ENCODE peak calls at places on chromosomes 11 and 22, in five cellular contexts. M is right cardiac atrium, Z is lower lobe of right lung, K is uterus, B is lung. P is an unnamed sample. For H3K4me1, the result is how much of the 10 kb centered on the place peaks cover.

GRCh38 chr22:34798605-34799004 is 267.4 kb upstream of the ISX start:
- DNase-seq in M (no peak), B (no peak), K (no peak), Z (no peak), P (no peak)

GRCh38 chr11:973237-973636 is 47.6 kb downstream of the AP2A2 start:
- DNase-seq in B (no peak), M (no peak), K (no peak), Z (no peak), P (no peak)

GRCh38 chr11:74069146-74070046 is 60.5 kb upstream of the UCP3 start:
- DNase-seq in B (peak), M (no peak), K (no peak), Z (no peak), P (no peak)

GRCh38 chr11:32852142-32852541 is 22.4 kb downstream of the PRRG4 start:
- DNase-seq in Z (no peak), K (no peak), M (no peak), B (peak), P (peak)

GRCh38 chr22:47517062-47517461 is 754.6 kb downstream of the TBC1D22A start:
- DNase-seq in Z (no peak), M (no peak), K (no peak), B (no peak), P (no peak)

GRCh38 chr11:128653828-128654231 is 40.0 kb upstream of the FLI1 start:
- DNase-seq in B (peak), M (peak), K (no peak), Z (peak), P (no peak)

GRCh38 chr11:14898286-14899086 is 6.5 kb upstream of the CYP2R1 start:
- DNase-seq in K (no peak), Z (no peak), M (no peak), B (no peak), P (no peak)

GRCh38 chr11:47376543-47377371 is 1.6 kb downstream of the SPI1 start:
- DNase-seq in Z (peak), M (peak), B (peak), K (no peak), P (no peak)

GRCh38 chr11:17543041-17543440 is 1.2 kb downstream of the USH1C start:
- DNase-seq in B (no peak), K (no peak), Z (no peak), M (no peak), P (no peak)

GRCh38 chr11:38543311-38543710 is 1945.3 kb upstream of the RAG2 start:
- DNase-seq in B (no peak), Z (no peak), M (no peak), K (no peak), P (no peak)

GRCh38 chr11:68841718-68842426 is at the start of gene CPT1A:
- DNase-seq in M (peak), K (peak), B (peak), Z (peak), P (no peak)

GRCh38 chr11:128297805-128298204 is 289.6 kb downstream of the ETS1 start:
- DNase-seq in M (no peak), B (no peak), Z (no peak), K (no peak), P (no peak)

GRCh38 chr11:131916633-131917032 is 546.2 kb downstream of the NTM start:
- DNase-seq in M (no peak), Z (no peak), K (no peak), B (no peak), P (no peak)

GRCh38 chr11:132621976-132622375 is 910.3 kb downstream of the OPCML start:
- DNase-seq in Z (no peak), B (no peak), M (no peak), K (no peak), P (no peak)

GRCh38 chr22:40620464-40621046 is 16.0 kb downstream of the MRTFA start:
- DNase-seq in M (no peak), B (no peak), K (no peak), Z (no peak), P (no peak)

GRCh38 chr11:86990520-86990919 is 35.3 kb upstream of the FZD4 start:
- DNase-seq in M (no peak), B (no peak), K (no peak), Z (no peak), P (no peak)

GRCh38 chr11:119087747-119088241 is 3.1 kb downstream of the HMBS start:
- DNase-seq in B (no peak), Z (no peak), M (no peak), K (no peak), P (no peak)

GRCh38 chr11:6604081-6604626 is 580 bp downstream of the ILK start:
- DNase-seq in Z (no peak), K (no peak), B (peak), M (no peak), P (peak)

GRCh38 chr11:18145025-18145424 is 12.7 kb downstream of the MRGPRX3 start:
- DNase-seq in B (no peak), K (no peak), M (no peak), Z (no peak), P (no peak)

GRCh38 chr22:27317156-27317555 is 484.4 kb downstream of the MN1 start:
- DNase-seq in Z (no peak), B (no peak), K (no peak), M (no peak), P (no peak)

GRCh38 chr11:108826136-108826535 is 161.3 kb downstream of the DDX10 start:
- DNase-seq in Z (no peak), B (no peak), M (no peak), K (no peak), P (no peak)

GRCh38 chr11:119560291-119560690 is 137.3 kb upstream of the THY1 start:
- DNase-seq in K (no peak), M (no peak), Z (no peak), B (no peak), P (no peak)

GRCh38 chr22:21571679-21572078 is 4.2 kb downstream of the UBE2L3 start:
- DNase-seq in Z (no peak), B (no peak), K (no peak), M (no peak), P (no peak)

GRCh38 chr11:72824811-72825505 is 10.7 kb downstream of the ATG16L2 start:
- DNase-seq in K (no peak), M (no peak), Z (no peak), B (no peak), P (no peak)

GRCh38 chr11:107562647-107563208 is 2.8 kb downstream of the ALKBH8 start:
- DNase-seq in K (no peak), Z (no peak), B (no peak), M (no peak), P (no peak)

GRCh38 chr22:41508770-41509170 is 35.5 kb downstream of the POLR3H start:
- DNase-seq in B (no peak), Z (no peak), K (no peak), M (no peak), P (no peak)

GRCh38 chr11:78370406-78371172 is 47.0 kb downstream of the GAB2 start:
- DNase-seq in K (no peak), Z (no peak), B (peak), M (peak), P (no peak)

GRCh38 chr22:50316114-50317065 is 8.9 kb upstream of the PLXNB2 start:
- DNase-seq in M (no peak), Z (no peak), B (no peak), K (no peak), P (no peak)

GRCh38 chr11:12973529-12974181 is 35.5 kb upstream of the RASSF10 start:
- DNase-seq in M (no peak), Z (no peak), K (no peak), B (no peak), P (no peak)

GRCh38 chr22:49826603-49827306 is 918 bp downstream of the BRD1 start:
- DNase-seq in Z (peak), K (peak), M (peak), B (no peak), P (no peak)

GRCh38 chr11:2533642-2534115 is 88.9 kb downstream of the KCNQ1 start:
- DNase-seq in B (peak), K (peak), Z (peak), M (peak), P (no peak)

GRCh38 chr22:47173535-47174021 is 411.1 kb downstream of the TBC1D22A start:
- DNase-seq in M (no peak), Z (no peak), B (no peak), K (peak), P (no peak)

GRCh38 chr22:46025973-46026906 is 49.3 kb upstream of the WNT7B start:
- DNase-seq in K (peak), Z (peak), M (no peak), B (no peak), P (no peak)

GRCh38 chr22:46023558-46023981 is 46.6 kb upstream of the WNT7B start:
- DNase-seq in B (no peak), Z (peak), K (peak), M (no peak), P (no peak)

GRCh38 chr11:9462172-9462799 is 1.5 kb downstream of the ZNF143 start:
- DNase-seq in B (no peak), M (no peak), K (no peak), Z (no peak), P (no peak)

GRCh38 chr11:61429346-61429690 is 457 bp downstream of the CPSF7 start:
- DNase-seq in B (no peak), Z (no peak), M (peak), K (peak), P (no peak)

GRCh38 chr11:71489311-71490043 is 36.5 kb downstream of the NADSYN1 start:
- DNase-seq in M (no peak), B (no peak), Z (no peak), K (no peak), P (no peak)

GRCh38 chr11:78773503-78773902 is 198.8 kb upstream of the NARS2 start:
- DNase-seq in Z (no peak), M (no peak), B (no peak), K (no peak), P (no peak)

GRCh38 chr11:19829109-19829790 is 116.6 kb downstream of the NAV2 start:
- DNase-seq in Z (no peak), K (no peak), B (peak), M (no peak), P (no peak)

GRCh38 chr22:49290711-49291110 is 537.0 kb downstream of the BRD1 start:
- DNase-seq in Z (no peak), K (no peak), M (no peak), B (no peak), P (no peak)

DNA sequence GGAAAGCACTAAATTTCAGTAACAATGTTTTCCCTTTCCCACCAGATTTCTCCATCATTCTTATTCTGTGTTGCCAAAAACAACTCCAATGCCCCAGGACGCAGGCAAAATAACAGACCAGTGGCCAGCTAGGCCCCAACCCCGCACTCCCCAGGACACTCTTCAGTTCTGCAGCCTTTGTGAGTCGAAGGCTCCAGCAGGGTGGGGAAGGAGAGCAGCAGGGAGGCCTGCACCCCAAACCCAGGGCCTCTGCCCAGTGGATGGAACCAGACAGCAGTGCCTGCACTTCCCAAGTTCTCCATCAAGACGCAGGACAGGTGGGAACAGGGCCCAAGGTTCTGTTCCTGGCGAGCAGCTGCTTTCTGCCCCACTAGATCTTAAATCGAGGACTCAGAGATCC is 34.4 kb downstream of the PPP2R1B start:
- DNase-seq in K (no peak), Z (no peak), B (no peak), M (no peak), P (no peak)
- H3K4me1 ChIP-seq in K (under half), Z (half or more), B (under half), M (half or more), P (half or more)

GRCh38 chr22:39236321-39237275 is 8.2 kb downstream of the PDGFB start:
- DNase-seq in Z (peak), B (peak), K (no peak), M (peak), P (no peak)

GRCh38 chr22:39238966-39239510 is 5.7 kb downstream of the PDGFB start:
- DNase-seq in Z (no peak), B (no peak), K (no peak), M (no peak), P (no peak)

GRCh38 chr22:39238124-39238466 is 6.7 kb downstream of the PDGFB start:
- DNase-seq in Z (no peak), K (no peak), B (no peak), M (no peak), P (no peak)

GRCh38 chr22:39238561-39238960 is 6.2 kb downstream of the PDGFB start:
- DNase-seq in M (no peak), K (no peak), Z (no peak), B (no peak), P (no peak)

GRCh38 chr22:39237276-39238123 is 7.3 kb downstream of the PDGFB start:
- DNase-seq in K (no peak), M (no peak), B (peak), Z (peak), P (no peak)
- H3K4me1 ChIP-seq in K (under half), M (under half), B (under half), Z (half or more), P (half or more)

DNA sequence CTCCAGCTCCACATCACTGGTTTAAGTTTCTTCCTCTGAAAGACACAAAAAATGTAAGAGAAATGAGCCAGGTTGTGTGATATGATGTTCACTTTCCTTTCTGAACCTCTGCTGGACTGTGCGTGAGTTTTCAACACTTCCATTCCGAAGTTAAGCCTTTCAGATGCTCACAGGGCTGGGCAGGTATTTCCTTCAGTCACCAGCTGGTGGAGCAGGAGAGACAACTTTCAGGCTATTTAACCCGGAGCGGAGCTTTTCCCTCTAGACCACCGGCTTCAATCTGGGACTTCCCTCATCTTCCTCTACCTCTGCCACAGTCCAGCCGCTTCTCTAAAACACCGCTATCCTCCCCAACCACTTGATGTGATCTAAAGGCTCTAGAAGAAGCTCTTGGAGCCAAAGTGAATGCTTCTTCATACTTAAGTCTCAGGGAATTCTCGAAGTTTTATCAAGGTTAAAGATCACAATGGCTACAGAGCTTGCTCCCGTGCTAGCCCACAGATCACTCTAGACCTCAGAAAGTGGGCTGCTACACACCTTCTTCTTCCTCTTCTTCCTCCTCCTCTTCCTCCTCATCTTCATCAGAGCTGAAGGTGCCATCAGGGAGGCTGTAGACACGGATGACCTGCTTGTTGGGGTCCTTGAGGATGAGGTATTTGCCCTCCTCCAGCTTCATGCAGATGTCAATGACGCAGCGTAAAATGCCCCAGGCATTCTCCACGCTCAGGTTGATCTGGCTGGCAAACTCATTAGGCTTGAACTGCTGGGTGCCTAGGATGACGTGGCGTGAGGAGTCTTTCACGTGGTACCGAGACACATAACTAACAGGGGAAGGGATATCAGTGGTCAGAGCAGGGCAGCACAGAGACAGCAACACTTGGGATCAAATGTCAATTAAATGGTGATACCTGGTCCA is 4.4 kb upstream of the FOXRED2 start:
- DNase-seq in B (no peak), K (peak), M (no peak), Z (no peak), P (no peak)
- H3K4me1 ChIP-seq in B (under half), K (under half), M (under half), Z (under half), P (under half)

DNA sequence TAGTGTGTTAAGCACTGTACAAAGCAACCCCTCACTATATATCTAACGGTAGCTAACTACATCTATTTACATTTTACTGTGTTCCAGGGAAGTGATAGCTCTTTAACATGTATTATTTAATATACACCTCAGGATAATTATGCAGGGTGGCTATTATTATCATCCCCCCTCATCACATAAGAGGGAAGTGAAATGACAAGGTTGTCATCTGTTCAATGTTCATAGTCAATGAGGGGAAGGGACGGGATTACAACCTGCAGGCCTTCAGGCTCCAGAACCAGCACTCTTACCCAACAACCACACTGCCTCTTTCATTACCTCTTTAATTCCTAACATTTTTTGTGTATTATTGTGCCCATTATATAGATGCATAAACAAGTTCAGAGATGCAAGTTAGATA is 238.7 kb upstream of the ANO3 start:
- DNase-seq in K (no peak), B (no peak), M (no peak), Z (no peak), P (no peak)
- H3K4me1 ChIP-seq in K (under half), B (under half), M (under half), Z (under half), P (under half)

GRCh38 chr11:8333431-8334401 is 70.0 kb upstream of the LMO1 start:
- DNase-seq in Z (no peak), M (no peak), B (no peak), K (no peak), P (no peak)
- H3K4me1 ChIP-seq in Z (under half), M (under half), B (under half), K (under half), P (under half)

GRCh38 chr11:43735115-43735514 is 54.6 kb downstream of the HSD17B12 start:
- DNase-seq in Z (no peak), K (no peak), B (no peak), M (no peak), P (no peak)
- H3K4me1 ChIP-seq in Z (under half), K (under half), B (under half), M (under half), P (under half)

DNA sequence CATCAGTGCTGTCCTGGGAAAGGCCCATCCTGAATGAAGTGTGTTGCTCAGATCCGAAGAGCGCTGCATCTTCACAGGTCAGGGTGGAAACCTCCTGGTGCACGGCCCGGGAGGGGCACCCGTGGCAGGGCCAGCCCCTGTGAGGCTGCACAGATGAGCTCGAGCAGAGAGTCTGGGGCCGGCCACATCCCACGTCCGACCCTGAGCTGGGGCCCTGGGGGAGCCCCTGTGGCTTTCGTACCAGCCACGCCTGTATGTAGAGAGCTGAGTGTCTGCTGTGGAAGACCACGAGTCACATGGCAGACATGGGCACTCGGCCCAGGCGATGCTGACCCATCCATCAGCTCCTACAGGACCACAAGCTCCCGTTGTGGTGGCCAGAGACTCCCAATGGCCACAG is 24.9 kb upstream of the SEPTIN5 start:
- DNase-seq in B (no peak), K (no peak), Z (no peak), M (no peak), P (no peak)
- H3K4me1 ChIP-seq in B (under half), K (under half), Z (under half), M (under half), P (under half)